ENCODE peak calls at places on chromosomes 7 and 10, in five cellular contexts. K is K562, U is suprapubic skin, E is breast epithelium, Q is Panc1. I is an unnamed sample.

GRCh38 chr7:111384065-111384891 is 178.0 kb downstream of the IMMP2L start:
- DNase-seq in Q (peak; percentile 28), U (no peak), E (no peak), K (no peak), I (no peak)

GRCh38 chr7:81210092-81211064 is 291.5 kb upstream of the SEMA3C start:
- DNase-seq in U (no peak), K (no peak), Q (no peak), E (no peak), I (no peak)

GRCh38 chr10:13450078-13450477 is 78.7 kb downstream of the BEND7 start:
- DNase-seq in U (no peak), K (no peak), E (no peak), Q (no peak), I (no peak)

GRCh38 chr10:61897671-61898434 is 3.6 kb upstream of the ARID5B start:
- DNase-seq in E (no peak), U (no peak), K (no peak), Q (no peak), I (no peak)

GRCh38 chr7:1595636-1596035 is 25.8 kb upstream of the PSMG3 start:
- DNase-seq in U (no peak), E (no peak), K (peak; percentile 12), Q (no peak), I (no peak)

GRCh38 chr10:100114460-100114859 is 32.8 kb upstream of the CPN1 start:
- DNase-seq in U (no peak), E (no peak), Q (no peak), K (no peak), I (no peak)

GRCh38 chr10:19788075-19788686 is 28.1 kb upstream of the PLXDC2 start:
- DNase-seq in U (no peak), K (peak; percentile 17), E (no peak), Q (peak; percentile 25), I (peak; percentile 14)

GRCh38 chr7:1103009-1103788 is 15.3 kb downstream of the GPER1 start:
- DNase-seq in K (no peak), U (no peak), Q (no peak), E (no peak), I (no peak)

GRCh38 chr7:36366005-36366583 is 23.6 kb upstream of the ANLN start:
- DNase-seq in E (no peak), Q (no peak), U (no peak), K (no peak), I (no peak)

GRCh38 chr10:124212702-124213101 is 119.3 kb upstream of the CHST15 start:
- DNase-seq in Q (no peak), K (no peak), E (no peak), U (no peak), I (no peak)

GRCh38 chr10:27947513-27947912 is 51.4 kb downstream of the ODAD2 start:
- DNase-seq in Q (no peak), K (no peak), E (no peak), U (no peak), I (no peak)

GRCh38 chr10:53598914-53599313 is 826.3 kb upstream of the MBL2 start:
- DNase-seq in U (no peak), E (no peak), K (no peak), Q (no peak), I (no peak)

GRCh38 chr7:15889501-15889900 is 203.0 kb upstream of the MEOX2 start:
- DNase-seq in E (no peak), U (no peak), K (no peak), Q (no peak), I (no peak)

GRCh38 chr7:135088566-135088965 is 59.3 kb upstream of the TMEM140 start:
- DNase-seq in E (no peak), K (no peak), U (no peak), Q (no peak), I (no peak)

GRCh38 chr10:78863121-78863520 is 205.6 kb upstream of the ZMIZ1 start:
- DNase-seq in Q (no peak), E (no peak), K (no peak), U (no peak), I (no peak)

GRCh38 chr7:138325434-138325833 is 134.6 kb upstream of the TRIM24 start:
- DNase-seq in K (no peak), Q (no peak), U (no peak), E (no peak), I (no peak)

GRCh38 chr10:73855413-73855812 is 18.9 kb downstream of the CAMK2G start:
- DNase-seq in Q (no peak), U (no peak), K (no peak), E (no peak), I (no peak)

GRCh38 chr10:122113161-122113944 is 124.4 kb downstream of the TACC2 start:
- DNase-seq in K (peak; percentile 15), U (peak; percentile 86), Q (no peak), E (peak; percentile 79), I (peak; percentile 83)

GRCh38 chr10:69048103-69048502 is 39.8 kb upstream of the SRGN start:
- DNase-seq in E (no peak), K (no peak), U (no peak), Q (no peak), I (no peak)

GRCh38 chr10:78045237-78045636 is 11.6 kb downstream of the RPS24 start:
- DNase-seq in Q (no peak), E (no peak), U (no peak), K (no peak), I (no peak)

GRCh38 chr10:33376976-33377657 is 42.6 kb upstream of the NRP1 start:
- DNase-seq in U (no peak), K (no peak), Q (no peak), E (no peak), I (no peak)

GRCh38 chr7:88014581-88014980 is 80.5 kb downstream of the ADAM22 start:
- DNase-seq in K (no peak), E (no peak), U (no peak), Q (no peak), I (no peak)

GRCh38 chr7:132347129-132347528 is 229.1 kb downstream of the PLXNA4 start:
- DNase-seq in Q (no peak), E (no peak), K (no peak), U (no peak), I (no peak)

GRCh38 chr10:104811166-104811565 is 170.1 kb downstream of the SORCS3 start:
- DNase-seq in U (no peak), Q (no peak), E (no peak), K (no peak), I (no peak)

GRCh38 chr7:138854115-138854645 is 56.2 kb upstream of the ATP6V0A4 start:
- DNase-seq in U (no peak), K (no peak), E (no peak), Q (no peak), I (no peak)

GRCh38 chr7:24831240-24831639 is 74.0 kb upstream of the GSDME start:
- DNase-seq in Q (no peak), E (no peak), K (no peak), U (no peak), I (no peak)

DNA sequence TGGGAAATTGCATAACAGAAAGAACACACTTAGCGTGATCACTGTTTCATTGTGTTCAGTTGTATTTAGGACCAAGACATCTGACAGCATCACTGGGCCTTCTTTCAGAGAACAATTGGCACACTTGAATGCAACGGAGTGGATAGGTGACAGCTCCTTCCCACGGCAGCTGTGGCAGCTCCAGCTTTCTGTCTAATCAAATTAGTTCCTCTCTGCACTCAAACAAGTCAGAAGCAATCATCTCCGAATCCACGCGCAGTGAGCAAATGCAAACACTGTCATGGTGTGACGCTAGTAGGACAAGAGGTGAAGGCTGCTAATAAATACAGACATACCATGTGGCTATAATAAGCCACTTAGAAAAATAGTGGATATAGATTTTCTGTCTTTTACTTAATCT is 542.4 kb downstream of the ACTR3B start:
- DNase-seq in U (no peak), Q (no peak), E (no peak), K (no peak), I (no peak)
- TF ChIP-seq POLR2AphosphoS5 in U (no peak), Q (no peak), E (no peak), K (no peak), I (no peak)

DNA sequence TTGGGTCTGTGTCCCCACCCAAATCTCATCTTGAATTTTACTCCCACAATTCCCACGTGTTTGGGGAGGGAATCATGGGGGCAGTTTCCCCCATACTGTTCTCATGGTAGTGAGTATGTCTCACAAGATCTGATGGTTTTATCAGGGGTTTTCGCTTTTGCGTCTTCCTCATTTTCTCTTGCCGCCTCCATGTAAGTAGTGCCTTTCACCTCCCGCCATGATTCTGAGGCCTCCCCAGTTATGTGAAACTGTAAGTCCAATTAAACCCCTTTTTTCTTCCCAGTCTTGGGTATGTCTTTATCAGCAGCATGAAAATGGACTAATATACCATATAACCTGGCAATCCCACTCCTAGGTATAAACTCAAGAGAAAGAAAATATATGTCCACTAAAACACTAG is 25.9 kb upstream of the SP4 start:
- DNase-seq in Q (no peak), U (no peak), K (no peak), E (no peak), I (no peak)
- H3K4me1 ChIP-seq in Q (no peaks in the 10 kb centered on the region), U (no peaks in the 10 kb centered on the region), K (no peaks in the 10 kb centered on the region), E (no peaks in the 10 kb centered on the region), I (no peaks in the 10 kb centered on the region)

DNA sequence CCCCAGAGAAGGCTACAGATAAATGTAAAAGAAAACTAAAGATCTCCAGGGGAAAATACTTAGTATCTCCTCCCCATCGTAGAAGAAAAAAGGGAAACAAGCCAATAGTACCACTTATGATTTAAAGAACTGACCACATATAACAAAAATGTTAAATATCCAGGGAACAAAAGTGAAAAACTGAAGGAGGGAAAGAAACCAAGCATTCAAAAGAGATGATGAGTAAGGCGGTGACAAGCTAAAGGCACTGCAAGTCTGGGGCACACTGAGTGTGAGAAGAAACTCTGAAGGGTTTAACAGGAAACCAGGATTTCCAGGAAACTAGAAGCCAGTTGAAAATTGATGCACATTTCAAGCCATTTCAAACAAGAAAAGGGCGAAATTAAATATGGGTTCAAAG is 226.3 kb downstream of the AHR start:
- DNase-seq in Q (no peak), E (no peak), K (no peak), U (no peak), I (no peak)
- H3K27ac ChIP-seq in Q (no peak overlapping the region), E (no peak overlapping the region), K (no peak overlapping the region), U (peak overlapping the region; percentile 63), I (no peak overlapping the region)

GRCh38 chr10:63161592-63161991 is 28.5 kb downstream of the NRBF2 start:
- DNase-seq in E (no peak), K (no peak), U (no peak), Q (no peak), I (no peak)

GRCh38 chr10:63169063-63169462 is 35.9 kb downstream of the NRBF2 start:
- DNase-seq in Q (no peak), U (no peak), K (no peak), E (no peak), I (no peak)

GRCh38 chr10:63165249-63165648 is 32.1 kb downstream of the NRBF2 start:
- DNase-seq in E (no peak), U (no peak), Q (no peak), K (no peak), I (no peak)

GRCh38 chr10:63166742-63167258 is 33.7 kb downstream of the NRBF2 start:
- DNase-seq in E (no peak), Q (peak; percentile 57), K (peak; percentile 59), U (no peak), I (peak; percentile 10)

DNA sequence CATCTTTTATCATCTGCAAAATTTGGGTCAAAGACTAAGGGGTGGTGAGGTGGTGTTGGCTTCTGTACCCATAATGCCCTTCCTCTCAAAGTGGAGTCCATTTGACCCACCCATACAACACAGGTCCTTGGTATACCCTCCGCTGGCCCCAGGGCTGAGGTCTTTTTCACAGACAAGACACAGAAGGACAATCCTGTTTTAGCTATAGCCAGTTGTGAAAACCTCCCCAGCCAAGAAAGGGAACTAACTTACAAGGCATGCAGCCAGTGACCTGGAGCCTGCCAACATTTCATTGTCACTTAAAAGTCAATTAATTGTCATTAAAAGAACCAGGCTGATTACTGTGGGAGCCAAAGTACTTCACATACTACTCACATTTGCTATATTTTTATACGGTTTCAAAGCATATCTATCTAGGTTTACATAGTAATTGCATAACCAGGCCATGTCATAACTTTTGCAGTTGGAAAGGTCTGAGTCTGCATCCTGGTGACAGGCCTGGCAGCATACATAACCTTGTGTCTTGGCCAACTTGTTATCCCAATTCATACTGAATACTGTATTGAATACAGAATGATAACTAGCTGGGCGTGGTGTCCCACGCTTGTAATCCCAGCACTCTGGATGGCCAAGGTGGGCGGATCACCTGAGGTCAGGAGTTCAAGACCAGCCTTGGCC is 31.1 kb downstream of the NRBF2 start:
- DNase-seq in E (no peak), U (no peak), K (no peak), Q (no peak), I (peak; percentile 16)
- TF ChIP-seq POLR2AphosphoS5 in E (no peak), U (no peak), K (no peak), Q (no peak), I (peak; percentile 49)